ENCODE peak calls at places on chromosomes 5 and 9, in five cellular contexts. M is RWPE1; C is pancreas; P is activated CD8-positive, alpha-beta T cell treated with anti-CD3 and anti-CD28 coated beads for 36 hours; J is cardiac muscle cell. Z is an unnamed sample.

GRCh38 chr9:127140842-127141675 is 18.6 kb upstream of the ANGPTL2 start:
- DNase-seq in J (no peak), C (peak), M (no peak), P (no peak), Z (no peak)

GRCh38 chr5:150121448-150122157 is 34.0 kb downstream of the PDGFRB start:
- DNase-seq in J (no peak), C (peak), M (no peak), P (no peak), Z (no peak)

GRCh38 chr5:173954671-173955605 is 34.0 kb upstream of the C5orf47 start:
- DNase-seq in J (no peak), P (no peak), C (no peak), M (no peak), Z (no peak)

GRCh38 chr5:104347119-104347708 is 784.6 kb upstream of the NUDT12 start:
- DNase-seq in C (no peak), P (no peak), J (peak), M (no peak), Z (no peak)

GRCh38 chr5:90014420-90014819 is 395.1 kb downstream of the CETN3 start:
- DNase-seq in P (no peak), M (no peak), J (no peak), C (no peak), Z (no peak)

GRCh38 chr9:37148181-37148580 is 27.8 kb downstream of the ZCCHC7 start:
- DNase-seq in P (no peak), M (no peak), J (no peak), C (no peak), Z (no peak)

GRCh38 chr5:67401166-67401565 is 204.6 kb upstream of the CD180 start:
- DNase-seq in M (no peak), P (no peak), J (no peak), C (no peak), Z (no peak)

GRCh38 chr9:107739601-107740082 is 250.1 kb upstream of the KLF4 start:
- DNase-seq in M (peak), P (no peak), C (no peak), J (peak), Z (no peak)

GRCh38 chr5:117302473-117302872 is 727.9 kb upstream of the SEMA6A start:
- DNase-seq in M (no peak), C (no peak), P (no peak), J (no peak), Z (no peak)

GRCh38 chr9:108783318-108784127 is 72.3 kb downstream of the ACTL7B start:
- DNase-seq in M (no peak), P (no peak), C (no peak), J (no peak), Z (no peak)

GRCh38 chr9:87812375-87813118 is 70.1 kb upstream of the SPATA31E1 start:
- DNase-seq in C (no peak), M (peak), P (peak), J (peak), Z (no peak)

GRCh38 chr5:98927988-98928801 is 612 bp downstream of the CHD1 start:
- DNase-seq in J (peak), P (peak), M (peak), C (peak), Z (peak)

GRCh38 chr9:137804908-137805356 is 72.7 kb upstream of the CACNA1B start:
- DNase-seq in P (no peak), J (no peak), C (no peak), M (peak), Z (no peak)

GRCh38 chr5:23820764-23821471 is 313.5 kb downstream of the PRDM9 start:
- DNase-seq in C (no peak), M (peak), P (no peak), J (peak), Z (no peak)

GRCh38 chr5:36611520-36612274 is 5.3 kb downstream of the SLC1A3 start:
- DNase-seq in C (no peak), P (no peak), J (peak), M (no peak), Z (no peak)

GRCh38 chr5:89313044-89313443 is 430.1 kb upstream of the MEF2C start:
- DNase-seq in M (peak), P (no peak), C (no peak), J (peak), Z (no peak)

GRCh38 chr9:124477211-124478013 is 27.2 kb downstream of the ADGRD2 start:
- DNase-seq in C (no peak), P (peak), J (peak), M (no peak), Z (no peak)

GRCh38 chr9:130493476-130493875 is 48.7 kb downstream of the ASS1 start:
- DNase-seq in J (no peak), C (no peak), M (no peak), P (no peak), Z (no peak)

DNA sequence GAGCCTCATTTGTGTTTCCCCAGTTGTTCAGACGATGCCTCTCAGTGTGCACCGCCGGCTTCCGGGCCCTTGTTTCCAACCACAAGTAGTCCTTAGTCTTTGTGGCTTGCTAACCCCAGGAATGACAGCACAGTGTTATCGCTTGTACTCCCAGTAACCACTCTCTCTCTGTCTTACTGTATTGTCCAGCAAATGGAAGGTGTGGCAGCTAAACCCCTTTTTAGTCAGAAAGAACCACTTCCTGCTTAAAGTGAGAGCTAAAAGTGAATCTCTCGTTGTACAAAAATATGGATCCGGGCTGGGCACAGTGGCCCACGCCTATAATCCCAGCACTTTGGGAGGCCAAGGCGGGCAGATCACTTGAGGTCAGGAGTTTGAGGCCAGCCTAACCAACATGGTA is 61.3 kb downstream of the ENC1 start:
- DNase-seq in M (no peak), P (peak), J (peak), C (no peak), Z (no peak)
- TF ChIP-seq CTCF in M (no peak), P (no peak), J (no peak), C (no peak), Z (no peak)

GRCh38 chr9:129221233-129221632 is 43.2 kb upstream of the IER5L start:
- DNase-seq in J (no peak), P (peak), C (no peak), M (no peak), Z (no peak)
- TF ChIP-seq CTCF in J (no peak), P (no peak), C (no peak), M (no peak), Z (no peak)

DNA sequence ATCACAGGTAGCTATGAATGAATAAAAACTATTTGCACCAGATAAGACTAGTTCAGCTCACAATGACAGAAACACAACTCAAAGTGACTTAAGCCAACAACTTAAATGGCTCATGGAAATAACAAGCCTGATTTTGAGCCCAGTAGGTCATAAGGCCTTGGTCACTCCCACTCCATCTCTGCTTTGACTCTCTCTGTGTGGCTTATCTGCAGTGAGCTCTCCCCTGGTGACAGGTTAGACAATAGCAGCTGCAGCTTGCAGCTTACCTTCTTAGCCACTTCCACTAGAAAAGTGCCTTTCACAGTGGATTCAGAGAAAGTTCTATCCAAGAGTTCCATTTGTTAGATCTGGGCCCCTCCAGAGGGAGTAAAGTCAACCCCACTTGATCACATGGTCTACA is 315.7 kb downstream of the RAB3C start:
- DNase-seq in J (no peak), P (no peak), M (no peak), C (no peak), Z (no peak)
- TF ChIP-seq CTCF in J (no peak), P (no peak), M (no peak), C (no peak), Z (no peak)

DNA sequence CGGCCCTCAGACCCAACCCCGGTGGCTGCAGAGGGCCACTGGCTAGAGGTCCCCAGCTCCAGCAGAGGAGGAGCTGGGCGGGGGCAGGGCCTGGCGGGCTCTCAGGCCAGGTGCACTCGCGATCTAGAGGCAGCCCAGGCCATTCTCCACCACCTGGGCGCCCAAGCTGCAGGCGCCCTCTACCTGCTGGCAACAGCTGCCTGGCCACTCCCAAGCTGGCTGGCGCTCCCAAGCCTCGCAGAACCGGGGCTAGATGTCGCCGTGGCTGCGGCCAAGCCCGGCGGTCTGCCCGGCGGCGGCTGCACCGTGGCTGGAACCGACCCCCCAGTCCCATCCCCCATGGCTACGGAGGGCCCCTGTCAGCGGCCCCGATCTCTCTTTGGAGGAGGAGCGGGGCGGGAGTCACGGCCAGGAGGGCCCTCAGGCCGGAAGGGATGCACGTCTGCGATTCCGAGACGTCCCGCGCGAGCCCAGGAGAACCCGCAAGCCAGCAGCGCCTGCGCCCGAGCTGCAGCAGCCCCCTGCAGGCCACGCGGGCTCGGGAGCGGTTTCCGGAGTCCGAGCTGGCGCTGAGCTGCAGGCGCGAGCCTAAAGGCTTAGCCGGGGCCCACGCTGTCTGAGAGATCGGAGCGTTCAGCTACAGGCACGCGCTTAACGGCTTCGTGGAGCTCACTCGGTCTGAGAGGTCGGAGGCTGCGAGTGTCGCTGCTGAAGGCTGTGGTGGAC is 44.3 kb upstream of the BICD2 start:
- DNase-seq in C (peak), J (peak), M (peak), P (peak), Z (peak)
- TF ChIP-seq CTCF in C (no peak), J (peak), M (peak), P (no peak), Z (no peak)

Z was measured in mesothelial cell of epicardium.